ENCODE peak calls at places on chromosomes 12 and 14, in nine cellular contexts. K, B, M, N, I, E, L, R and J are unnamed samples.

GRCh38 chr14:97840159-97840558 is 1043.0 kb downstream of the VRK1 start:
- DNase-seq in K (no peak), B (no peak), M (no peak), N (no peak), I (no peak), E (no peak), L (no peak), R (no peak), J (no peak)

GRCh38 chr12:31035944-31036665 is 37.6 kb upstream of the DDX11 start:
- DNase-seq in K (no peak), B (no peak), M (peak; percentile 46), N (no peak), I (no peak), E (peak; percentile 30), L (no peak), R (peak; percentile 35), J (peak; percentile 2)

GRCh38 chr14:65179918-65180724 is 77.8 kb upstream of the MAX start:
- DNase-seq in K (no peak), B (peak; percentile 61), M (peak; percentile 96), N (no peak), I (peak; percentile 30), E (peak; percentile 65), L (no peak), R (peak; percentile 76), J (peak; percentile 72)

GRCh38 chr14:54742492-54743350 is 159.9 kb downstream of the GCH1 start:
- DNase-seq in K (no peak), B (no peak), M (no peak), N (no peak), I (no peak), E (no peak), L (no peak), R (no peak), J (no peak)

GRCh38 chr12:57109207-57110160 is 1.7 kb downstream of the STAT6 start:
- DNase-seq in K (no peak), B (no peak), M (no peak), N (no peak), I (peak; percentile 17), E (no peak), L (no peak), R (no peak), J (no peak)

GRCh38 chr14:76765461-76765931 is 4.2 kb downstream of the VASH1 start:
- DNase-seq in K (no peak), B (no peak), M (no peak), N (no peak), I (peak; percentile 13), E (no peak), L (no peak), R (no peak), J (no peak)

GRCh38 chr12:26680724-26681455 is 152.1 kb downstream of the ITPR2 start:
- DNase-seq in K (no peak), B (no peak), M (peak; percentile 79), N (no peak), I (no peak), E (no peak), L (no peak), R (no peak), J (no peak)

GRCh38 chr14:94386085-94387031 is 2.0 kb downstream of the SERPINA1 start:
- DNase-seq in K (no peak), B (no peak), M (no peak), N (no peak), I (no peak), E (no peak), L (no peak), R (no peak), J (no peak)

GRCh38 chr12:120468271-120468845 is 1.2 kb downstream of the SRSF9 start:
- DNase-seq in K (peak; percentile 49), B (no peak), M (peak; percentile 66), N (no peak), I (peak; percentile 31), E (peak; percentile 76), L (peak; percentile 30), R (peak; percentile 60), J (peak; percentile 38)

GRCh38 chr12:101343893-101344292 is 63.7 kb downstream of the ARL1 start:
- DNase-seq in K (no peak), B (no peak), M (no peak), N (no peak), I (no peak), E (no peak), L (no peak), R (no peak), J (no peak)

GRCh38 chr14:75511201-75511600 is 11.1 kb upstream of the BATF start:
- DNase-seq in K (no peak), B (no peak), M (no peak), N (no peak), I (no peak), E (no peak), L (no peak), R (no peak), J (no peak)

GRCh38 chr14:75518625-75519024 is 3.6 kb upstream of the BATF start:
- DNase-seq in K (no peak), B (no peak), M (peak; percentile 37), N (no peak), I (no peak), E (peak; percentile 39), L (no peak), R (no peak), J (peak; percentile 32)

GRCh38 chr14:75513911-75514672 is 8.2 kb upstream of the BATF start:
- DNase-seq in K (no peak), B (no peak), M (no peak), N (no peak), I (no peak), E (no peak), L (no peak), R (no peak), J (peak; percentile 42)

GRCh38 chr14:75515631-75515999 is 6.7 kb upstream of the BATF start:
- DNase-seq in K (no peak), B (no peak), M (peak; percentile 58), N (no peak), I (no peak), E (no peak), L (no peak), R (no peak), J (peak; percentile 29)

DNA sequence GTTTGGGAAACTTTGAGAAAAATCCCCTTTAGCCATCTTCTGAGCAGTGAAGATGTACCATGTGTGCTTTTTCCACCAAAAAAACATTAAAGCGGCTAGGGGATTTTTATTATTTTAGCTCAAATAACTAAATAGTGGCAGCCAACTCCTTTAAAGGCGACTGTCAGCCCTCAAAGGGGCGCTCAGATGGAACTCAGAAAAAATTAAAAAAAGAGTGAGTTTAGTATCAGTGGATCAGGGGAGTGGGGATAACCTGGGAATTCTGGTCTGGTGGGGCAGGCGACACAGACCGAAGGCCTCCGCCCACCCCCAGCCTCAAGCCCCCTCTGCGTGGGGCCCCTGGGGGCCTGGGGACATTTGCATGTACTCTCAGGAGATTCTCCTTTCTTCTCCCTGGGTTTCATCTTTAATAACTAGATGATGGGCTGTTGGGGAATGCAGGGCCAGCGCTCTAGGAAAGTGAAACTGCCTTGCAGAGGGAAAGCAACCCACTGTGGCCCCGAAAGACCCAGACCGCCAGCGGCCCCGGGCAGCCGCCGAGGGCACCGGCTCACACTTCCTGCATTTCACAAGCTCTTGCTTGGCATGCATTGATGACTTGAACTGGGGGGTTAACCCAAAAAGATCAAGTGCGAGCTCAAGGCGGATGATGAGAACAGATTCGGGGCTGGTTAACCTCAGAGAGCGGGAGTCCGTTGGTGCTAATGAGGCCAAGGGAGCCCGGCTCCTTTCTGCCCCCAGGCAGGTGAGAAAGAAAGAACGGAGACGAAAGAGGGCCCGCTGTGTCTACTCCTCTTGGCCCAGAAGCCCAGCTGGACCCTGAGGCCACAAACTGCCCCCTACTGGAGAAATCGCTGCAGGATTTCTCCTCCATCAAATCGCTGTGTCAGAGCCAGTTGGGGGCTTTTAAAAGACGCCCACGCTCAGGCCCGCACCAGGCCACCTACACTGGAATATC is 7.3 kb upstream of the BATF start:
- DNase-seq in K (no peak), B (no peak), M (peak; percentile 24), N (no peak), I (no peak), E (peak; percentile 34), L (no peak), R (peak; percentile 15), J (peak; percentile 57)
- TF ChIP-seq CTCF in K (no peak), B (no peak), M (peak; percentile 49), N (no peak), I (no peak), E (peak; percentile 18), L (peak; percentile 4), R (no peak), J (peak; percentile 74)

GRCh38 chr12:49558526-49558925 is 9.4 kb downstream of the MCRS1 start:
- DNase-seq in K (no peak), B (no peak), M (no peak), N (no peak), I (no peak), E (no peak), L (no peak), R (no peak), J (no peak)

GRCh38 chr12:49559011-49559675 is 8.8 kb downstream of the MCRS1 start:
- DNase-seq in K (no peak), B (no peak), M (no peak), N (no peak), I (no peak), E (no peak), L (no peak), R (no peak), J (no peak)

GRCh38 chr12:49556391-49557186 is 11.4 kb downstream of the MCRS1 start:
- DNase-seq in K (no peak), B (no peak), M (no peak), N (no peak), I (no peak), E (no peak), L (no peak), R (no peak), J (no peak)

GRCh38 chr12:49557187-49557916 is 10.6 kb downstream of the MCRS1 start:
- DNase-seq in K (no peak), B (no peak), M (no peak), N (no peak), I (no peak), E (no peak), L (no peak), R (no peak), J (no peak)

DNA sequence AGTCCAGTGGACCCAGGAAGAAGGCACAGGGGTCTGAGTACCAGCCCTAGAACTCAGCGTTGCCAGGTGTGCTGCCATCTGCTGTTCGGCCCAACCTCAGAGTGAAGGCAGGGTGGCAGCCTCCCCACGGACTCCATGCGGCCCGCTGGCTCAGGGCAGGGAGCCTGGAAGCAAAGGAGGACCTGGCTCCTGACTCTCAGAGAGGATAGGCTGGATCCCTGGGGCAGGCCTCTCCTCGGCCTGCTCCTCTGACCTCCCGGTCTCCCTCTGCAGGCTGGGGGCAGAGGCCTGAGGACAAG is 10.1 kb downstream of the MCRS1 start:
- DNase-seq in K (no peak), B (no peak), M (no peak), N (no peak), I (no peak), E (no peak), L (no peak), R (no peak), J (no peak)
- TF ChIP-seq CTCF in K (peak; percentile 9), B (no peak), M (no peak), N (no peak), I (no peak), E (peak; percentile 11), L (no peak), R (peak; percentile 28), J (peak; percentile 9)

GRCh38 chr12:1630081-1630826 is 1.2 kb downstream of the WNT5B start:
- DNase-seq in K (peak; percentile 65), B (peak; percentile 40), M (peak; percentile 40), N (no peak), I (peak; percentile 57), E (no peak), L (peak; percentile 62), R (peak; percentile 25), J (peak; percentile 52)
- TF ChIP-seq CTCF in K (no peak), B (no peak), M (no peak), N (no peak), I (peak; percentile 10), E (peak; percentile 9), L (peak; percentile 14), R (peak; percentile 28), J (peak; percentile 26)

GRCh38 chr12:108430245-108430644 is 84.8 kb upstream of the FICD start:
- DNase-seq in K (no peak), B (no peak), M (peak; percentile 32), N (no peak), I (no peak), E (no peak), L (no peak), R (no peak), J (no peak)
- TF ChIP-seq CTCF in K (no peak), B (no peak), M (no peak), N (no peak), I (no peak), E (no peak), L (no peak), R (no peak), J (no peak)